ENCODE peak calls at places on chromosome 2, in six cellular contexts. O, P, N, K, L and U are unnamed samples.

GRCh38 chr2:175457846-175458408 is 276.4 kb upstream of the ATP5MC3 start:
- DNase-seq in O (no peak), N (no peak), P (no peak), K (no peak), L (no peak), U (no peak)

GRCh38 chr2:143241403-143242088 is 112.3 kb downstream of the ARHGAP15 start:
- DNase-seq in N (no peak), O (no peak), L (peak), P (no peak), K (no peak), U (no peak)

GRCh38 chr2:144703852-144704324 is 184.0 kb upstream of the ZEB2 start:
- DNase-seq in O (no peak), L (no peak), P (no peak), N (peak), K (no peak), U (no peak)

GRCh38 chr2:191560594-191560993 is 117.3 kb upstream of the NABP1 start:
- DNase-seq in K (no peak), O (no peak), P (no peak), N (no peak), L (no peak), U (no peak)

GRCh38 chr2:48723125-48723524 is 32.4 kb downstream of the LHCGR start:
- DNase-seq in L (no peak), K (no peak), N (no peak), O (no peak), P (no peak), U (no peak)

GRCh38 chr2:85851253-85851955 is 37.4 kb downstream of the ST3GAL5 start:
- DNase-seq in O (no peak), L (no peak), K (no peak), P (no peak), N (no peak), U (no peak)

GRCh38 chr2:186135697-186136096 is 350.4 kb upstream of the ZC3H15 start:
- DNase-seq in N (no peak), K (no peak), L (no peak), O (no peak), P (no peak), U (no peak)

GRCh38 chr2:128437181-128437520 is 118.5 kb upstream of the HS6ST1 start:
- DNase-seq in P (no peak), K (no peak), N (no peak), O (no peak), L (no peak), U (no peak)

GRCh38 chr2:226797989-226798421 is 1.6 kb downstream of the IRS1 start:
- DNase-seq in P (no peak), N (no peak), O (no peak), K (no peak), L (no peak), U (no peak)

GRCh38 chr2:46481541-46482193 is 2.3 kb downstream of the TMEM247 start:
- DNase-seq in P (no peak), N (no peak), L (no peak), K (no peak), O (no peak), U (no peak)

GRCh38 chr2:69816923-69817542 is 12.4 kb upstream of the GMCL1 start:
- DNase-seq in K (peak), P (peak), N (peak), L (peak), O (peak), U (peak)

GRCh38 chr2:174844295-174844708 is 80.0 kb upstream of the CHRNA1 start:
- DNase-seq in K (no peak), L (no peak), N (no peak), O (no peak), P (no peak), U (no peak)

GRCh38 chr2:86790134-86790827 is 432 bp downstream of the CD8A start:
- DNase-seq in P (no peak), O (no peak), N (no peak), K (no peak), L (no peak), U (peak)

GRCh38 chr2:159615936-159616733 is at the start of gene BAZ2B:
- DNase-seq in K (peak), O (no peak), P (peak), L (no peak), N (peak), U (no peak)

DNA sequence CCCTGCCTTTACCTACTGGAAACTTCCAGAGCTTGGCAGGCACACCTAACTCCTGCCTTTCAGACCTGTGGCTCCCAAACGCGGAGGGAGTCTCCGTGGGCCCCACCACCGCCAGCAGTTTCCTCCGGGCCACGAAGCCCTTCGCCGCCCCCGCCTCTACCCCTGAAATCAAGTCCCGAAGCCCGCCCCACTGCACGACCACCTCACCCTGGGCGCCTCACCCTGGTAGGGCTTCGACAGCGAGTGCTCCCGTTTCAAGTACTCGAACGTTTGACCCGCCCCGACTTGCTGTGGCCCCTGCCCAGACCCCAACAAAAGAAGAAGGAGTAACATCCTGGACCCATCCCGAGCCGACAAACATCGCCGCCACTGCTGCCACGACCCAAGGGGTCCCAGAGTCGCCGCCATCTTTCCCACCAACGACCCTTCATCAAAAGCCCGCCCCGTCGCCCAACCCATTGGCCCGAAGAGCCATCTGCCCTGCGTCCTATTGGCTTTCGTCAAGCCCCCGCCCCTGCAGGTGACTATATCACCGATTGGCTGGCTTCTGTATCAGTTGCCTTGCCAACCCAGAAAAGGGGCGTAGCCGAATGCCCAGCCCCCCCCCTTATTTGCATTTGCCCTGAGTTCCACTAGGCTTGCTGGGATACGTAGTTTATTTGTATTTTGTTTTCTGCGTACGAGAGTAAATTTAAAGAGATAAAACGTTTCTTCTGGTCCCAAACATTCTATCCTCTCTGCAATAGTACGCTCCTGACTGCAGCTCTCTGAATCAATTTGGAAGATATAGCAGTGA is at the start of gene LMAN2L:
- DNase-seq in O (peak), L (peak), K (peak), N (peak), P (peak), U (peak)
- TF ChIP-seq POLR2A in O (peak), L (no peak), K (peak), N (peak), P (peak), U (peak)

DNA sequence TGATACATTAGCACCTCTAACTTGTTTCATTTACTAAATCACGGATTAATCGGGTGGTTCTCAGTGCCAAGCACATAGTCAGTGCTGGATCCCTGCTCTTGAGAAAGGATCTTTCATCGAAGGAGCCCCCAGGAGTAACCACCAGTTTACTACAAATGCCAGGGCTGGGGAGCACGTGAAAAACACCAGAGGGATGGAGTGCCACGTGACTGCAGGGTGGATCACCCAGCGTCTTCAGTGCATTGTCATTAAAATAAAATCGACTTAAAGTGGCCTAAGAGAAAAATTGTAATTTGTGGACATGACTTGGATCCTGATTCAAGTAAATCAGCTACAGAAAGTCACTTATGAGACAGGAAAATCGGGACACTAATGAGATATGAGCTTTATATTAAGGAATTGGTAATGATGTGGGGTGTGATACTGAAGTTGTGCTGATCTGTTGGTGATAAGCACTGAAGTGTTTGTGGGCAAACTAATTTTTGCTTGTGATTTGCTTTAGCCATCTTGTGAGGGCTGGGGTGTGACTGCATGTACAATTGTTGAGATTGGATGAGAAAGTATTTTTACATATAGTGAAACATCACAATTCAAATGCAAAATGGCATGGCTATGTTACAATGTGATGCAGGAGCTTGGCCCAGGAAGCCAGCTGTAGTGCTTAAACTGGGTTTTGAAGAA is 63.8 kb downstream of the NCK2 start:
- DNase-seq in O (no peak), K (no peak), P (no peak), L (no peak), N (no peak), U (no peak)
- TF ChIP-seq POLR2AphosphoS5 in O (no peak), K (no peak), P (no peak), L (no peak), N (no peak), U (no peak)

GRCh38 chr2:127219716-127220090 is 396 bp downstream of the CYP27C1 start:
- DNase-seq in K (no peak), P (no peak), N (no peak), L (no peak), O (no peak), U (no peak)

GRCh38 chr2:127217470-127218325 is 2.4 kb downstream of the CYP27C1 start:
- DNase-seq in O (no peak), K (no peak), P (no peak), L (no peak), N (no peak), U (no peak)

GRCh38 chr2:127220102-127220806 is at the start of gene CYP27C1:
- DNase-seq in O (no peak), N (no peak), P (no peak), K (no peak), L (no peak), U (no peak)

GRCh38 chr2:127218843-127219715 is 1.0 kb downstream of the CYP27C1 start:
- DNase-seq in O (no peak), L (no peak), N (no peak), P (no peak), K (no peak), U (no peak)

GRCh38 chr2:127220807-127221527 is 868 bp upstream of the CYP27C1 start:
- DNase-seq in K (no peak), L (no peak), O (no peak), N (no peak), P (no peak), U (no peak)
- TF ChIP-seq TAF1 in K (no peak), L (peak), O (no peak), N (no peak), P (no peak), U (no peak)

GRCh38 chr2:231604101-231604684 is 11.5 kb downstream of the TEX44 start:
- DNase-seq in P (peak), L (no peak), K (no peak), O (no peak), N (peak), U (peak)
- TF ChIP-seq POLR2A in P (no peak), L (no peak), K (peak), O (no peak), N (no peak), U (no peak)

DNA sequence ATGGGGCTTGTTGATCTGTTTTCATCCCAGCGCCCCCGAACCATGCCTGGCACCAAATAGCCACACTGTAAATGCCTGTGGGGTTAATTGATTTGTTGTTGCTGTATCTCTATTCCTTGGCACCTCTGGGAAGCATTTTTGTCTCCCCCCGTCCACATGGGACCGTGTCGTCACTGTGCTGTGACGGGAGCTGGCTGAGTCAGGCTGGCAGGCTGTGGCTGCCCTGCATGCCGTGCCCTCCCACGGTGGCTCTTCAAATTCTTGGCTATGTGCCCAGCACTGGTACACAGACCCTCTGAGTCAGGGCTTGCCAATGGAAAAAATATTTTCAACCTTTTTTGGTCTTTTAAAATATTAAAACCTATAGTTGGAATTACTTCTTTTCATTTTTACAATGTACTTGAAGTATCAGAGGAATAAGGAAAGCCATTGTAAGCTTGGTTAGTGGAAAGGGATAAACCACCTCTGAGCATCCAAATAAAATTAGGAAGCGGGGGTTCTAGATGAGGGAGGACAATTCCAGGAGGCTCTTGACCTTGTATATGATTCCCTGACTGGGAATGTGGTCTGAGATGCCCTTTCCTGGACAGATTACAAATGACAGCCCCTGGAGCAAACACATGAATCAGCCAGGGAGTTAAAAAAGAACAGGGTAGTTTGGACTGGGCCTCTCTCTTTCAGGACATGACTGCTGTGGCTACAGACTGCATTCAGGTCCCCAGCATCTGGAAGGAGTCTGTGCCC is 59.4 kb downstream of the DGKD start:
- DNase-seq in K (no peak), O (no peak), L (no peak), P (peak), N (no peak), U (no peak)
- TF ChIP-seq POLR2AphosphoS5 in K (no peak), O (no peak), L (no peak), P (no peak), N (no peak), U (no peak)

GRCh38 chr2:112680666-112681101 is 34.9 kb downstream of the SLC20A1 start:
- DNase-seq in N (no peak), K (no peak), L (no peak), O (no peak), P (no peak), U (no peak)

GRCh38 chr2:112684415-112684775 is 36.4 kb upstream of the NT5DC4 start:
- DNase-seq in L (no peak), P (no peak), N (no peak), O (no peak), K (no peak), U (no peak)

GRCh38 chr2:112683550-112684414 is 37.0 kb upstream of the NT5DC4 start:
- DNase-seq in L (no peak), K (no peak), O (no peak), P (peak), N (peak), U (no peak)

GRCh38 chr2:112682101-112682500 is 36.4 kb downstream of the SLC20A1 start:
- DNase-seq in L (no peak), P (no peak), K (no peak), O (no peak), N (no peak), U (no peak)

GRCh38 chr2:112679484-112679883 is 33.7 kb downstream of the SLC20A1 start:
- DNase-seq in N (no peak), O (no peak), K (no peak), P (no peak), L (no peak), U (no peak)
- TF ChIP-seq TAF1 in N (no peak), O (no peak), K (no peak), P (no peak), L (no peak), U (no peak)

GRCh38 chr2:161238264-161238558 is 70.0 kb upstream of the PSMD14 start:
- DNase-seq in N (no peak), K (no peak), L (no peak), O (no peak), P (no peak), U (no peak)

GRCh38 chr2:161237397-161238263 is 70.6 kb upstream of the PSMD14 start:
- DNase-seq in L (no peak), K (peak), N (no peak), P (no peak), O (no peak), U (no peak)

GRCh38 chr2:161241894-161242293 is 66.3 kb upstream of the PSMD14 start:
- DNase-seq in P (no peak), O (no peak), K (no peak), L (no peak), N (no peak), U (no peak)

GRCh38 chr2:161239416-161240109 is 68.7 kb upstream of the PSMD14 start:
- DNase-seq in L (no peak), O (no peak), N (no peak), P (no peak), K (no peak), U (no peak)

DNA sequence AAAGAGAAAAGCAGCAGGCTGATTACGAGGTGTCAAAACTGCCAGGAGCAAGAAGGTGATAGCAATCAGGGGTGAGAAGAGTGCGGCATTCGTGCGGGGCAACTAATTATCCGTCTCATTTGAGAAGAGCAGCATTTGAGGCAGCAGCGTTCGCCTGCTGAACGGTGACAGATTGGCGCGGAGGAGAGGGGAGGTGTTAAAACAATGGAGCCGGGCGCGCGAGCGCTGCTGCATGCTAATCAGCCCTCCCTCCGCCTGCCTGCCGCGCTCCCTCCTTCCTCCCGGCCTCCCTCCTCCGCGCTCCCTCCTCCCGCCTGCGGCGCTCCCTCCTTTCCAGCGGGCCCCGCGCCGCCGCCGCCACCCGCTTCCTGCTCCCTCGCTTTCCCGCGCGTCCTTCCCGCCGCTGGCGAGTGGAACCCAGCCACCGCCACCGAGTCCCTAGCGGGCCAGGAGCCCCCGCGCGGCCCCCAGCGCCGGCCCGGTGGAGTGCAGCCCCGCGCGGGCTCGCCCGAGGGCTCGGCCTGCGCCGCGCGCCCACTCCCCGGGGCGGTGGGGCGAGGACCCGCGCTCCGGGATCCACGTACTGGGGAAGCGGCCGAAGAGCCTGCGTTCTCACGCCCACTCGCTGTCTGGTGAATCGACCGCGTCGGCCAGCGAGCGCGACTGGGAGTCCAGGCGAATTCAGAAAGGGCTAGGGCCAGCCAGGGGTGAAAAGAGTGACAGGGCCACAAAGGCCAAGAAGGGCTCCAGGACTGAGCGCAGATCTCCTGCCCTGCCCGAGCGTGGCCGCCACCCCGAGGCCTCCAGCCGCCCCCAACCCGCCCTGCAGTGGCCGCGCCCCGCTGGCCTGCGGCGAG is 69.4 kb upstream of the PSMD14 start:
- DNase-seq in N (no peak), P (no peak), L (peak), K (peak), O (no peak), U (no peak)
- TF ChIP-seq POLR2A in N (no peak), P (no peak), L (no peak), K (no peak), O (peak), U (no peak)

GRCh38 chr2:26720322-26721166 is 28.0 kb downstream of the KCNK3 start:
- DNase-seq in L (no peak), K (no peak), N (no peak), P (peak), O (no peak), U (no peak)
- TF ChIP-seq POLR2AphosphoS5 in L (no peak), K (no peak), N (no peak), P (no peak), O (no peak), U (no peak)

DNA sequence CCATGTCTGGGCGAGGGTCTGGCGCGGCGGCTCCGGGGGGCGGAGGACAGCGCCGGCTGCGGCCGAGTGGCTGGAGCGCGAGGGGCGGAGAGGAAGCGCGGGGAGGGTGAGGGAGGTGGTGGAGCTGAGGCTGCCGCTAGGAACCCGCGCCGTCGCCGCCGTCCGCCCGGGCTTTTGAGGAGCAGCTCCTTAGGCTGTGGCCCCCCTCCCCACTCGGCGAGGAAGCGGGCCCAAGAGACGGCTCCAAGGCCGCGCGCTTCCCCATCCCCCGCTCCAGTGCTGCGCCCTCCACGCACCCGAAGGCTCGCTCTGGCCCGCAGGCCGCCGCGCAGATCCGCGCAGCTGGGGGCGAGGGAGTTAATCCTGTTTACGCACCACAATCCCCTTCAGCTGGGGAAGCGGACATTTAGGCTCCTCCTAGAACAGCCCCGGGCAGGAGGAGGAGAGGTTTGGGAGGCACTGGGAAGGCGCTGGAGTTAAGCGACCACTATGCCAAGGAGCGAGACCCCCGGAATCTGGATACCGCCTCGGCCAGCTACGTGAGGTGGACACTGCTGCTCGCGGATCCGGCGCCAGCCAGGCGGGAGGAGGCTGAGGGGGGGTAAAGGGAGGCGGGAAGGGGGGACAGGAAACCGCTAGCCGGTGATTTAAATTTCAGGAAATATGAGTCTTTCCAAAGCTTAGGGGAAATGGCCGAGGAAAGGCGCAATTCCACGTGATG is at the start of gene CNRIP1:
- DNase-seq in P (no peak), L (no peak), K (peak), N (peak), O (no peak), U (peak)
- TF ChIP-seq TAF1 in P (no peak), L (no peak), K (no peak), N (no peak), O (no peak), U (no peak)